ENCODE peak calls at places on chromosomes 5 and 9, in ten cellular contexts. G is GM23248, L is IMR-90, R is keratinocyte, H is mesendoderm, N is RWPE2, P is hepatocyte, O is foreskin keratinocyte, Z is uterus, B is right atrium auricular region. F is an unnamed sample.

GRCh38 chr9:90189306-90189705 is 453.3 kb downstream of the DIRAS2 start:
- DNase-seq in Z (no peak), G (no peak), R (no peak), L (no peak), P (no peak), O (no peak), B (no peak), H (no peak), N (no peak), F (no peak)

GRCh38 chr9:28598396-28598795 is 1025.1 kb upstream of the C9orf72 start:
- DNase-seq in P (no peak), G (no peak), O (no peak), H (no peak), Z (no peak), N (no peak), R (no peak), B (no peak), L (no peak), F (no peak)

GRCh38 chr9:79768199-79768598 is 196.4 kb downstream of the TLE4 start:
- DNase-seq in L (peak; percentile 78), H (peak; percentile 9), N (no peak), O (no peak), R (no peak), B (no peak), Z (no peak), G (peak; percentile 18), P (no peak), F (no peak)

GRCh38 chr5:128774605-128775004 is 190.7 kb upstream of the SLC27A6 start:
- DNase-seq in G (no peak), Z (no peak), N (no peak), B (no peak), R (no peak), L (peak; percentile 78), O (no peak), P (no peak), H (no peak), F (no peak)

GRCh38 chr9:131697908-131698714 is 41.8 kb downstream of the RAPGEF1 start:
- DNase-seq in L (no peak), Z (no peak), O (no peak), B (no peak), P (no peak), N (no peak), H (no peak), R (no peak), G (no peak), F (no peak)

GRCh38 chr5:54701179-54701578 is 183.6 kb downstream of the SNX18 start:
- DNase-seq in B (no peak), P (peak; percentile 58), Z (peak; percentile 81), H (peak; percentile 91), G (peak; percentile 92), N (peak; percentile 86), L (peak; percentile 99), O (peak; percentile 94), R (peak; percentile 57), F (no peak)

GRCh38 chr5:71475788-71476384 is 20.4 kb downstream of the BDP1 start:
- DNase-seq in H (peak; percentile 64), B (no peak), Z (no peak), G (peak; percentile 52), O (no peak), L (peak; percentile 29), N (no peak), P (peak; percentile 44), R (peak; percentile 5), F (no peak)

GRCh38 chr5:145495741-145496140 is 339.4 kb downstream of the PRELID2 start:
- DNase-seq in Z (no peak), N (no peak), H (peak; percentile 61), P (peak; percentile 77), B (no peak), L (peak; percentile 94), R (peak; percentile 49), O (peak; percentile 67), G (peak; percentile 92), F (no peak)

DNA sequence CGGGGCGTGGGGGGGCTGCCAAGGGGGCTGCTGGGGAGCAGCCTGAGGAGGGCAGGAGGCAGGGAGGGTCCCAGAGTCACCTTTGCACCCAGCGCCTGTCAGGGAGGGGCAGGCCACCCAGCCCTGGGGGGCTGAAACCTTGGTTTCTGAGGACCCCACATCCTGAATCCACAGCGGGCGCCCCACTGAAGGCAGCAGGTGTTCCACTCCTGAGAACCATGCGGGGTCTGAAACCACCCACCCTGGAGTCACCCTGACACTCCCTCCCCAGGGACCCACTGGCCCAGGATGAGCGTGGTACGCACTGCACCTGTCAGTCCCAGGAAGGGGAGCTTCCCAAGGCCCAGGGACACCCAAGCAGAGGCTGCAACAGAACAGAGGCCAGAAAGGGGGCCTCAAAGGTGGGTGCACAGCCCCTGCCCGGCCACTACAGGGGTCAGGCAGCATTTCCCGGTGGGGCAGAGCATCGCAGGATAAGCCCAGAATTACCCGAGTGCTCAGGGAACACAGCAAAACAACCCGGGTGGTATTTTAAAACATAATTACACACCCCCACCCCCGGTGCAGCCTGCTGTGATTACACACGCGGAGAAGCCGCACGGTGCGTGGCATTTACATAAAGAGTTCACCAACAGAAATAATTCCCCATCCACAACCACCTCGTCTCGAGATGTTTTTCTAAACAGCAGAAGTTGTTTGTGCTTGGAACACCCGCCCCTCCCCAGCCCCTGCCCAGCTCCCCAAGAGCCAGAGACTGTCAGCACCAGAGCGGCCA is 57.3 kb upstream of the UBAC1 start:
- DNase-seq in O (no peak), Z (no peak), B (no peak), L (no peak), P (no peak), N (no peak), H (no peak), G (no peak), R (no peak), F (no peak)
- H3K4me1 ChIP-seq in O (no peaks in the 10 kb centered on the region), Z (no peaks in the 10 kb centered on the region), B (no peaks in the 10 kb centered on the region), L (no peaks in the 10 kb centered on the region), P (no peaks in the 10 kb centered on the region), N (no peaks in the 10 kb centered on the region), H (no peaks in the 10 kb centered on the region), G (no peaks in the 10 kb centered on the region), R (no peaks in the 10 kb centered on the region), F (no peaks in the 10 kb centered on the region)

GRCh38 chr9:120914410-120914809 is 12.2 kb downstream of the TRAF1 start:
- DNase-seq in B (no peak), L (no peak), H (no peak), G (no peak), R (no peak), P (no peak), N (no peak), Z (no peak), O (no peak), F (no peak)

GRCh38 chr9:120916573-120916972 is 10.0 kb downstream of the TRAF1 start:
- DNase-seq in L (peak; percentile 64), O (no peak), Z (peak; percentile 83), R (no peak), B (peak; percentile 87), P (peak; percentile 65), N (no peak), G (peak; percentile 71), H (no peak), F (peak; percentile 87)

GRCh38 chr9:120915854-120916495 is 10.6 kb downstream of the TRAF1 start:
- DNase-seq in N (no peak), P (no peak), L (no peak), Z (no peak), O (no peak), B (no peak), R (no peak), H (no peak), G (no peak), F (peak; percentile 26)

GRCh38 chr9:120913673-120914266 is 12.8 kb downstream of the TRAF1 start:
- DNase-seq in L (no peak), H (peak; percentile 46), N (no peak), G (peak; percentile 12), R (no peak), B (no peak), Z (no peak), P (no peak), O (no peak), F (no peak)

GRCh38 chr9:120914953-120915352 is 11.6 kb downstream of the TRAF1 start:
- DNase-seq in L (peak; percentile 82), O (peak; percentile 85), R (no peak), H (no peak), N (no peak), B (no peak), P (no peak), Z (no peak), G (peak; percentile 52), F (no peak)
- H3K27me3 ChIP-seq in L (no peaks in the 10 kb centered on the region), O (no peaks in the 10 kb centered on the region), R (no peaks in the 10 kb centered on the region), H (no peaks in the 10 kb centered on the region), N (no peaks in the 10 kb centered on the region), B (no peaks in the 10 kb centered on the region), P (no peaks in the 10 kb centered on the region), Z (no peaks in the 10 kb centered on the region), G (no peaks in the 10 kb centered on the region), F (no peaks in the 10 kb centered on the region)

GRCh38 chr5:148969291-148969690 is 93.6 kb downstream of the SH3TC2 start:
- DNase-seq in N (no peak), R (no peak), B (no peak), G (no peak), L (no peak), O (no peak), Z (no peak), H (no peak), P (no peak), F (no peak)

GRCh38 chr5:148966348-148966747 is 96.5 kb downstream of the SH3TC2 start:
- DNase-seq in L (no peak), B (no peak), G (no peak), N (no peak), H (no peak), O (no peak), Z (no peak), P (no peak), R (no peak), F (peak; percentile 82)

GRCh38 chr5:148967783-148968182 is 95.1 kb downstream of the SH3TC2 start:
- DNase-seq in O (no peak), H (no peak), G (peak; percentile 41), L (no peak), N (no peak), P (peak; percentile 59), B (no peak), R (no peak), Z (no peak), F (no peak)

GRCh38 chr5:148968311-148968710 is 94.6 kb downstream of the SH3TC2 start:
- DNase-seq in P (no peak), H (peak; percentile 42), L (no peak), Z (no peak), O (no peak), G (peak; percentile 53), B (no peak), R (no peak), N (no peak), F (no peak)

GRCh38 chr5:148966937-148967336 is 95.9 kb downstream of the SH3TC2 start:
- DNase-seq in H (no peak), G (no peak), N (no peak), B (no peak), Z (no peak), R (no peak), O (no peak), L (no peak), P (no peak), F (no peak)
- H3K27ac ChIP-seq in H (no peak overlapping the region), G (no peak overlapping the region), N (peak overlapping the region; percentile 94), B (no peak overlapping the region), Z (no peak overlapping the region), R (peak overlapping the region; percentile 90), O (peak overlapping the region; percentile 82), L (no peak overlapping the region), P (no peak overlapping the region), F (peak overlapping the region; percentile 60)

DNA sequence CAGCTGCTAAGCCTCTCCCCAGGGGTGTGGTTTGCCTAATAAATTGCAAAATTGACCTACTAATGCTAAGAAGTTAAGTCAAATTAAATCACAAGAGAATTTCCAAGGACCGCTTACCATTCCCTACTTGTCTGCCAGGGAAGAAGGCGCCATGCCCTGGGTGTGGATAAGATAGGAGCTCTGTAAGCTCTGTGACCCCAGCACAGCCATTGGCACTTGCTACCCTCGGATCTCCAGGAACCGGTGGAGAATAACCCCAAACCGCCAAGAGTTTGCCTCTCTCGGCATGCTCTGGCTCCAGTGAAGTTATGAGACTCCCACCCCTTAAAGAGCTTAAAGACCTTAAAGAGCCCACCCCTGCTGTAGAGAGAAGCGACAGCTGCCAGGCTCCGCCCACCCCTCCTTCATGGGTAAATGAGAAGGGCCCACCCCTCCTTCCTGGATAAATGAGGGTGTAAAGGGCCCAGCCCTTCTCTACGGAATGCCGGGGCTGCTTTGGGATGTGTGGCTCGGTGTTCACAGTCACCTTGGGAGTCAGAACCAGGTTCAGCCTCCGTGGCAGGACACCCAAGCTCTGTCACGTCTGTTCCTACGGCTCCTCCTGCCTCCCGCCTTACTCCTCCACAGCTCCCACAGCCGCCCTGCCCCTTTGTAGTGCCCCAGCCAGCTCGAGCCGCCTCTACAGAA is 59.1 kb downstream of the NEURL1B start:
- DNase-seq in B (no peak), L (no peak), O (no peak), R (no peak), Z (no peak), P (peak; percentile 67), G (no peak), H (peak; percentile 65), N (no peak), F (no peak)
- H3K4me1 ChIP-seq in B (no peaks in the 10 kb centered on the region), L (peaks cover 2% of the 10 kb centered on the region), O (no peaks in the 10 kb centered on the region), R (peaks cover 8% of the 10 kb centered on the region), Z (peaks cover 14% of the 10 kb centered on the region), P (peaks cover 24% of the 10 kb centered on the region), G (no peaks in the 10 kb centered on the region), H (peaks cover 4% of the 10 kb centered on the region), N (no peaks in the 10 kb centered on the region), F (peaks cover 9% of the 10 kb centered on the region)

F was measured in prostate gland.